ENCODE peak calls at places on chromosome 12, in eight cellular contexts. K is A673, O is lower lobe of right lung, D is GM23338, G is Peyer's patch, X is foreskin fibroblast, Y is HCT116, C is epithelial cell of esophagus. T is an unnamed sample.

GRCh38 chr12:58026892-58027891 is 85.8 kb downstream of the ATP23 start:
- DNase-seq in K (no peak), C (no peak), D (no peak), X (no peak), G (no peak), Y (no peak), O (no peak), T (no peak)

GRCh38 chr12:68162374-68162773 is 2.8 kb upstream of the IFNG start:
- DNase-seq in C (peak), O (no peak), X (no peak), D (no peak), G (no peak), Y (no peak), K (no peak), T (no peak)

GRCh38 chr12:58211211-58211610 is 269.8 kb downstream of the ATP23 start:
- DNase-seq in Y (no peak), O (no peak), C (no peak), G (no peak), K (no peak), X (no peak), D (no peak), T (no peak)

GRCh38 chr12:95882873-95883272 is 24.1 kb downstream of the SNRPF start:
- DNase-seq in X (no peak), O (no peak), G (no peak), K (no peak), D (no peak), C (no peak), Y (no peak), T (no peak)

GRCh38 chr12:129847063-129847462 is 56.8 kb downstream of the TMEM132D start:
- DNase-seq in X (no peak), O (no peak), K (no peak), D (no peak), G (no peak), C (no peak), Y (no peak), T (no peak)

GRCh38 chr12:109433618-109434017 is 43.5 kb downstream of the KCTD10 start:
- DNase-seq in O (no peak), D (peak), C (no peak), K (no peak), X (no peak), Y (no peak), G (no peak), T (no peak)

GRCh38 chr12:109287811-109288469 is 21.1 kb downstream of the FOXN4 start:
- DNase-seq in D (no peak), Y (no peak), C (no peak), K (no peak), X (no peak), G (no peak), O (no peak), T (no peak)

GRCh38 chr12:47744005-47744651 is 14.6 kb downstream of the RAPGEF3 start:
- DNase-seq in X (no peak), K (no peak), C (peak), O (peak), D (peak), G (peak), Y (peak), T (no peak)

GRCh38 chr12:105470601-105471000 is 140.1 kb downstream of the C12orf75 start:
- DNase-seq in C (no peak), X (no peak), G (no peak), Y (no peak), K (no peak), O (no peak), D (no peak), T (no peak)

GRCh38 chr12:86551146-86551571 is 295.0 kb upstream of the MGAT4C start:
- DNase-seq in C (no peak), D (no peak), K (no peak), O (no peak), G (no peak), X (no peak), Y (no peak), T (no peak)

GRCh38 chr12:85394809-85395208 is 114.8 kb downstream of the ALX1 start:
- DNase-seq in O (no peak), D (no peak), G (no peak), X (no peak), K (peak), Y (no peak), C (no peak), T (no peak)
- TF ChIP-seq CTCF in O (no peak), D (no peak), G (no peak), X (no peak), K (peak), Y (no peak), C (no peak), T (no peak)

GRCh38 chr12:922297-922696 is 27.2 kb downstream of the RAD52 start:
- DNase-seq in D (no peak), X (no peak), Y (no peak), O (no peak), K (no peak), G (no peak), C (no peak), T (no peak)
- H3K4me3 ChIP-seq in D (no peak), X (no peak), Y (no peak), O (no peak), K (no peak), G (no peak), C (no peak), T (no peak)

DNA sequence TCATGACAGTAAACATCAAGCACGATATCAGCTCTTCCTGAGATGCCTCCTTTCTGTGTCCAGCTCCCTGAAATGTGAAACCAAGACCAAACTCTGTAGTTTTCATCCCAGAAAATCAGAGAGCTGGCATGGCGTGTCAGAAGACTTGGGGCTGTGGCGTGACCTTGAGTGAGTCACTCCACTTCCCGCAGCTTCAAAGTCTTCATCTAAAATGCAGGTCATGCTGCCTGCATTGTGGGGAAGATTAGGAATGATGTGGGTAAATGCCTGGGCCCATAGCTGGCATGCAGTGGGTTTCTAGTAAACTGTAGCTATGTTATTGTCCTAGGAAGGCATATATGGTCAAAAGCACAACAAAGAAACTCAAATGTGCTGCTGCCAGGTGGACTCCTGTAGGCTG is 28.8 kb downstream of the OAS2 start:
- DNase-seq in C (peak), D (no peak), G (no peak), K (peak), Y (peak), X (peak), O (no peak), T (no peak)
- TF ChIP-seq CTCF in C (no peak), D (no peak), G (no peak), K (no peak), Y (no peak), X (no peak), O (no peak), T (no peak)

GRCh38 chr12:92118826-92119536 is 26.7 kb downstream of the BTG1 start:
- DNase-seq in G (no peak), Y (no peak), X (no peak), O (no peak), D (no peak), K (no peak), C (no peak), T (no peak)

GRCh38 chr12:92110083-92110640 is 35.5 kb downstream of the BTG1 start:
- DNase-seq in G (no peak), K (peak), X (no peak), C (no peak), Y (no peak), D (no peak), O (no peak), T (no peak)

GRCh38 chr12:92111256-92111655 is 34.4 kb downstream of the BTG1 start:
- DNase-seq in G (no peak), K (no peak), D (no peak), O (no peak), Y (no peak), C (no peak), X (no peak), T (no peak)

GRCh38 chr12:92109613-92110012 is 36.0 kb downstream of the BTG1 start:
- DNase-seq in O (no peak), Y (no peak), K (no peak), X (no peak), C (no peak), D (no peak), G (no peak), T (no peak)

GRCh38 chr12:92114834-92115233 is 30.8 kb downstream of the BTG1 start:
- DNase-seq in C (no peak), X (no peak), D (no peak), Y (no peak), K (no peak), O (no peak), G (no peak), T (no peak)
- H3K4me3 ChIP-seq in C (no peak), X (no peak), D (no peak), Y (no peak), K (no peak), O (no peak), G (no peak), T (no peak)

DNA sequence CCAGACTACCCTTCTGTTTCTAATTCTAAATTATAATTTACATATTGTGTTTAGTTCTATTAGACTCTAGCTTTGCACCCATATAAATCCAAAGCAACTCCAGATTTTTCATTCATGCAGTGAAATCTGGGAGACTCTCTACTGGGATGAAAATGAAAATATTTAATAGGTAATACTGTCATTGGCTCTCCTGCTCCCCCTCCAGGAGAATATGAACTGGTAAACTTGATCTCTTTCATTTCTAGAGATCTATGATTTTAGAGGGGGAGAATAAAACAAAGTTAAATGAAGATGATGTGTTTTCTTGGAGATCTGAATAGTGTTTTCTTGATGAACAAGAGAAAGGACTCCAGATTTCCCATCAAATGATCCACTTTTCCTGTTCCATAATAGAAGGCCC is 104.3 kb upstream of the TMCC3 start:
- DNase-seq in C (no peak), G (no peak), X (peak), D (no peak), Y (no peak), O (no peak), K (no peak), T (no peak)
- TF ChIP-seq CTCF in C (peak), G (peak), X (peak), D (peak), Y (peak), O (peak), K (peak), T (peak)

GRCh38 chr12:103802586-103802886 is 38.5 kb downstream of the NT5DC3 start:
- DNase-seq in O (no peak), C (no peak), G (no peak), Y (no peak), X (no peak), K (no peak), D (no peak), T (no peak)

GRCh38 chr12:103798586-103798985 is 42.4 kb downstream of the NT5DC3 start:
- DNase-seq in O (no peak), G (no peak), K (no peak), D (no peak), X (no peak), C (no peak), Y (no peak), T (no peak)

GRCh38 chr12:103799504-103800251 is 41.4 kb downstream of the NT5DC3 start:
- DNase-seq in Y (no peak), C (peak), D (peak), K (peak), O (no peak), G (peak), X (peak), T (no peak)

GRCh38 chr12:103801709-103802585 is 39.1 kb downstream of the NT5DC3 start:
- DNase-seq in Y (peak), D (no peak), X (peak), O (no peak), C (peak), K (no peak), G (no peak), T (no peak)

GRCh38 chr12:103800252-103800771 is 40.7 kb downstream of the NT5DC3 start:
- DNase-seq in D (no peak), Y (no peak), G (peak), K (peak), X (peak), O (peak), C (no peak), T (no peak)
- H3K4me3 ChIP-seq in D (no peak), Y (no peak), G (no peak), K (peak), X (no peak), O (no peak), C (no peak), T (no peak)

GRCh38 chr12:66103011-66103913 is 27.3 kb downstream of the LLPH start:
- DNase-seq in K (no peak), X (no peak), D (peak), Y (peak), O (no peak), C (peak), G (no peak), T (no peak)
- TF ChIP-seq CTCF in K (peak), X (no peak), D (peak), Y (peak), O (no peak), C (peak), G (no peak), T (peak)